ENCODE peak calls at places on chromosomes 6 and 20, in four cellular contexts. T is naive thymus-derived CD4-positive, alpha-beta T cell; K is lung; P is right lobe of liver. D is an unnamed sample. For H3K36me3, the result is how much of the 10 kb centered on the place peaks cover.

GRCh38 chr6:148293181-148293995 is 49.2 kb upstream of the SASH1 start:
- DNase-seq in T (no peak), P (no peak), K (no peak), D (no peak)

GRCh38 chr6:155066371-155066770 is 71.3 kb downstream of the TIAM2 start:
- DNase-seq in T (no peak), P (no peak), K (no peak), D (no peak)

GRCh38 chr6:35014341-35014740 is 125.3 kb downstream of the ANKS1A start:
- DNase-seq in K (no peak), P (no peak), T (no peak), D (no peak)

GRCh38 chr6:163485388-163485851 is 70.9 kb downstream of the QKI start:
- DNase-seq in P (no peak), K (no peak), T (no peak), D (no peak)

GRCh38 chr6:43927525-43928210 is 157.7 kb downstream of the VEGFA start:
- DNase-seq in P (no peak), K (no peak), T (no peak), D (no peak)

GRCh38 chr20:8361008-8361652 is 229.1 kb downstream of the PLCB1 start:
- DNase-seq in T (no peak), K (no peak), P (no peak), D (no peak)

GRCh38 chr20:53706008-53706481 is 112.4 kb upstream of the ZNF217 start:
- DNase-seq in T (no peak), P (no peak), K (no peak), D (no peak)

GRCh38 chr6:34340906-34341480 is 51.5 kb downstream of the NUDT3 start:
- DNase-seq in K (no peak), P (no peak), T (no peak), D (no peak)

GRCh38 chr20:56574531-56575142 is 41.6 kb downstream of the FAM209B start:
- DNase-seq in K (no peak), T (no peak), P (no peak), D (no peak)

GRCh38 chr6:2951723-2952122 is 19.6 kb downstream of the SERPINB6 start:
- DNase-seq in T (no peak), K (no peak), P (peak), D (no peak)

GRCh38 chr6:157842213-157842612 is 19.2 kb downstream of the SNX9 start:
- DNase-seq in P (no peak), T (no peak), K (no peak), D (no peak)

GRCh38 chr6:151723152-151723551 is 84.3 kb upstream of the ESR1 start:
- DNase-seq in T (peak), K (no peak), P (no peak), D (peak)

GRCh38 chr20:12068146-12068545 is 150.5 kb downstream of the BTBD3 start:
- DNase-seq in T (no peak), P (no peak), K (no peak), D (no peak)

GRCh38 chr20:9989066-9989724 is 45.6 kb upstream of the ANKEF1 start:
- DNase-seq in P (no peak), T (no peak), K (no peak), D (no peak)

GRCh38 chr20:48180039-48180438 is 394.8 kb upstream of the SULF2 start:
- DNase-seq in P (no peak), T (no peak), K (no peak), D (no peak)

GRCh38 chr6:150596439-150596838 is 3.2 kb upstream of the PLEKHG1 start:
- DNase-seq in T (no peak), K (no peak), P (no peak), D (no peak)

GRCh38 chr6:34926655-34927054 is 37.6 kb downstream of the ANKS1A start:
- DNase-seq in T (no peak), K (no peak), P (no peak), D (no peak)

GRCh38 chr20:26169506-26169905 is 472.9 kb upstream of the ZNF337 start:
- DNase-seq in T (no peak), K (no peak), P (no peak), D (no peak)

GRCh38 chr6:93679836-93680235 is 260.5 kb upstream of the EPHA7 start:
- DNase-seq in P (no peak), K (no peak), T (no peak), D (no peak)

GRCh38 chr20:25987073-25987927 is 290.6 kb upstream of the ZNF337 start:
- DNase-seq in P (no peak), K (no peak), T (peak), D (peak)

GRCh38 chr6:16737389-16737788 is 23.9 kb downstream of the ATXN1 start:
- DNase-seq in T (no peak), P (no peak), K (no peak), D (no peak)

GRCh38 chr6:143698329-143698728 is 20.6 kb downstream of the PHACTR2 start:
- DNase-seq in T (no peak), K (no peak), P (no peak), D (no peak)
- H3K27ac ChIP-seq in T (no peak), K (no peak), P (no peak), D (no peak)

GRCh38 chr6:120468486-120468885 is 865.8 kb downstream of the TBC1D32 start:
- DNase-seq in K (no peak), T (no peak), P (no peak), D (no peak)
- H3K4me3 ChIP-seq in K (no peak), T (no peak), P (no peak), D (no peak)

GRCh38 chr20:35472209-35472608 is 16.8 kb downstream of the CEP250 start:
- DNase-seq in P (no peak), T (no peak), K (no peak), D (no peak)
- H3K36me3 ChIP-seq in P (under half), T (under half), K (under half), D (under half)

GRCh38 chr6:170265655-170266054 is 25.2 kb downstream of the DLL1 start:
- DNase-seq in T (no peak), K (no peak), P (peak), D (no peak)
- H3K27ac ChIP-seq in T (no peak), K (peak), P (peak), D (no peak)

DNA sequence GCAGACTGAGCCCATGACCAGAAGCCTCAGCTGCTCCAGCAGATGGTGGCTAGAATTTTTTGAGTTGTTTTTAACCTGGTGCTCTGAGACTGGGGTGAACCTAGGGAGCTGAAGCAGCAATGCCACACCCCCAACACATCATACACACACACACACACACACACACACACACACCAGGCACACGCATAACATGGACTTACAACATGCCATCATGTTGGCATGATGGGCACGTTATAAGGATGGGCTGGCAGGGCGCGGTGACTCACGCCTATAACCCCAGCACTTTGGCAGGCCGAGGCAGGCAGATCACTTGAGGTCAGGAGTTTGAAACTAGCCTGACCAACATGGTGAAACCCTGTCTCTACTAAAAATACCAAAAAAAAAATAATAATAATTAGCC is 103.2 kb downstream of the QRSL1 start:
- DNase-seq in P (no peak), K (no peak), T (no peak), D (no peak)
- H3K4me3 ChIP-seq in P (no peak), K (no peak), T (no peak), D (no peak)

DNA sequence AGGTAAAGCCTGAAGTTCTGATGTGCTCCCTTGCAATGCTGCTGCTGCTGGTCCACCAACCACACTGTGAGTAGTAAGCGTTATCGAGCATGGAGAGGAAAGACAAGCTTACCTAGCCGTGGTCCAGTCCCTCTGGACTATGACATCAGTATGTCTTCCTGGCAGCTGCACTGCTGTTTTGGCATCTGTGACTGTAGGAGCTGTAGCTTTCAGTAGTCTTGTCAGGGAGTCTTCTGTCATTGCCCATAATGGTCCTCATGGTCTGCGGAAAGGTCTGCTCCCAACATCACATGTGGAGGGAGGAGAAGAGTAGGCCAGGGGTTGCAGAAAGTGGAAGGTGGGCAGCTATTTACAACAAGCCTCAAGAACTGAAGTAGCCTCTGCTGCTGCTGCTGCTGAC is 26.8 kb upstream of the TMEM217 start:
- DNase-seq in K (no peak), T (no peak), P (no peak), D (no peak)
- H3K36me3 ChIP-seq in K (under half), T (under half), P (under half), D (under half)

GRCh38 chr6:11212625-11213024 is 19.8 kb downstream of the NEDD9 start:
- DNase-seq in T (no peak), K (peak), P (no peak), D (no peak)

GRCh38 chr6:11215773-11216172 is 16.7 kb downstream of the NEDD9 start:
- DNase-seq in T (no peak), K (peak), P (no peak), D (no peak)

GRCh38 chr6:11213305-11214106 is 19.0 kb downstream of the NEDD9 start:
- DNase-seq in K (no peak), T (no peak), P (no peak), D (no peak)

GRCh38 chr6:11214438-11214837 is 18.0 kb downstream of the NEDD9 start:
- DNase-seq in P (no peak), T (no peak), K (no peak), D (no peak)

GRCh38 chr6:11214911-11215310 is 17.6 kb downstream of the NEDD9 start:
- DNase-seq in T (no peak), K (no peak), P (no peak), D (no peak)
- H3K27ac ChIP-seq in T (no peak), K (peak), P (peak), D (no peak)